ENCODE peak calls at places on chromosomes 11 and 22, in eight cellular contexts. One of them, this sample, is unnamed.

GRCh38 chr11:94861306-94861845 is 93.2 kb downstream of the AMOTL1 start:
- DNase-seq in heart right ventricle: no peak
- DNase-seq in lung: no peak
- DNase-seq in DMS153: no peak
- DNase-seq in activated CD4-positive, alpha-beta T cell treated with anti-CD3 and anti-CD28 coated beads for 24 hours: no peak
- DNase-seq in CD8-positive, alpha-beta T cell: no peak
- DNase-seq in aorta: no peak
- DNase-seq in HCT116: no peak
- DNase-seq in this sample: no peak

GRCh38 chr11:18427240-18427639 is 15.1 kb downstream of the LDHC start:
- DNase-seq in heart right ventricle: no peak
- DNase-seq in lung: no peak
- DNase-seq in DMS153: no peak
- DNase-seq in activated CD4-positive, alpha-beta T cell treated with anti-CD3 and anti-CD28 coated beads for 24 hours: no peak
- DNase-seq in CD8-positive, alpha-beta T cell: no peak
- DNase-seq in aorta: no peak
- DNase-seq in HCT116: no peak
- DNase-seq in this sample: no peak

GRCh38 chr11:118907749-118908106 is 18.0 kb downstream of the BCL9L start:
- DNase-seq in heart right ventricle: no peak
- DNase-seq in lung: no peak
- DNase-seq in DMS153: no peak
- DNase-seq in activated CD4-positive, alpha-beta T cell treated with anti-CD3 and anti-CD28 coated beads for 24 hours: no peak
- DNase-seq in CD8-positive, alpha-beta T cell: no peak
- DNase-seq in aorta: no peak
- DNase-seq in HCT116: no peak
- DNase-seq in this sample: no peak

GRCh38 chr11:88178211-88178610 is 3.0 kb upstream of the RAB38 start:
- DNase-seq in heart right ventricle: no peak
- DNase-seq in lung: no peak
- DNase-seq in DMS153: no peak
- DNase-seq in activated CD4-positive, alpha-beta T cell treated with anti-CD3 and anti-CD28 coated beads for 24 hours: no peak
- DNase-seq in CD8-positive, alpha-beta T cell: no peak
- DNase-seq in aorta: no peak
- DNase-seq in HCT116: no peak
- DNase-seq in this sample: no peak

GRCh38 chr11:117279711-117280376 is 11.3 kb upstream of the BACE1-AS start:
- DNase-seq in heart right ventricle: no peak
- DNase-seq in lung: no peak
- DNase-seq in DMS153: no peak
- DNase-seq in activated CD4-positive, alpha-beta T cell treated with anti-CD3 and anti-CD28 coated beads for 24 hours: no peak
- DNase-seq in CD8-positive, alpha-beta T cell: no peak
- DNase-seq in aorta: no peak
- DNase-seq in HCT116: no peak
- DNase-seq in this sample: no peak

GRCh38 chr11:75668508-75669297 is at the start of gene MAP6:
- DNase-seq in heart right ventricle: peak
- DNase-seq in lung: no peak
- DNase-seq in DMS153: peak
- DNase-seq in activated CD4-positive, alpha-beta T cell treated with anti-CD3 and anti-CD28 coated beads for 24 hours: no peak
- DNase-seq in CD8-positive, alpha-beta T cell: no peak
- DNase-seq in aorta: peak
- DNase-seq in HCT116: no peak
- DNase-seq in this sample: no peak

GRCh38 chr11:80613630-80614029 is 1172.8 kb upstream of the TENM4 start:
- DNase-seq in heart right ventricle: no peak
- DNase-seq in lung: no peak
- DNase-seq in DMS153: no peak
- DNase-seq in activated CD4-positive, alpha-beta T cell treated with anti-CD3 and anti-CD28 coated beads for 24 hours: no peak
- DNase-seq in CD8-positive, alpha-beta T cell: no peak
- DNase-seq in aorta: no peak
- DNase-seq in HCT116: no peak
- DNase-seq in this sample: no peak

GRCh38 chr11:2212411-2213251 is 41.0 kb upstream of the TH start:
- DNase-seq in heart right ventricle: no peak
- DNase-seq in lung: no peak
- DNase-seq in DMS153: no peak
- DNase-seq in activated CD4-positive, alpha-beta T cell treated with anti-CD3 and anti-CD28 coated beads for 24 hours: no peak
- DNase-seq in CD8-positive, alpha-beta T cell: peak
- DNase-seq in aorta: no peak
- DNase-seq in HCT116: no peak
- DNase-seq in this sample: no peak

GRCh38 chr11:10908215-10908990 is 50.5 kb upstream of the ZBED5 start:
- DNase-seq in heart right ventricle: no peak
- DNase-seq in lung: no peak
- DNase-seq in DMS153: no peak
- DNase-seq in activated CD4-positive, alpha-beta T cell treated with anti-CD3 and anti-CD28 coated beads for 24 hours: no peak
- DNase-seq in CD8-positive, alpha-beta T cell: no peak
- DNase-seq in aorta: no peak
- DNase-seq in HCT116: no peak
- DNase-seq in this sample: no peak

GRCh38 chr11:116513894-116514293 is 258.9 kb downstream of the BUD13 start:
- DNase-seq in heart right ventricle: peak
- DNase-seq in lung: no peak
- DNase-seq in DMS153: no peak
- DNase-seq in activated CD4-positive, alpha-beta T cell treated with anti-CD3 and anti-CD28 coated beads for 24 hours: no peak
- DNase-seq in CD8-positive, alpha-beta T cell: no peak
- DNase-seq in aorta: peak
- DNase-seq in HCT116: peak
- DNase-seq in this sample: no peak

GRCh38 chr22:42717197-42717967 is 3.3 kb downstream of the A4GALT start:
- DNase-seq in heart right ventricle: no peak
- DNase-seq in lung: no peak
- DNase-seq in DMS153: peak
- DNase-seq in activated CD4-positive, alpha-beta T cell treated with anti-CD3 and anti-CD28 coated beads for 24 hours: no peak
- DNase-seq in CD8-positive, alpha-beta T cell: no peak
- DNase-seq in aorta: no peak
- DNase-seq in HCT116: no peak
- DNase-seq in this sample: no peak

GRCh38 chr22:47259049-47259448 is 496.6 kb downstream of the TBC1D22A start:
- DNase-seq in heart right ventricle: no peak
- DNase-seq in lung: no peak
- DNase-seq in DMS153: no peak
- DNase-seq in activated CD4-positive, alpha-beta T cell treated with anti-CD3 and anti-CD28 coated beads for 24 hours: no peak
- DNase-seq in CD8-positive, alpha-beta T cell: no peak
- DNase-seq in aorta: no peak
- DNase-seq in HCT116: no peak
- DNase-seq in this sample: no peak

GRCh38 chr11:62373464-62374110 is 36.3 kb downstream of the ASRGL1 start:
- DNase-seq in heart right ventricle: no peak
- DNase-seq in lung: no peak
- DNase-seq in DMS153: no peak
- DNase-seq in activated CD4-positive, alpha-beta T cell treated with anti-CD3 and anti-CD28 coated beads for 24 hours: no peak
- DNase-seq in CD8-positive, alpha-beta T cell: no peak
- DNase-seq in aorta: no peak
- DNase-seq in HCT116: no peak
- DNase-seq in this sample: no peak

GRCh38 chr11:62108971-62109391 is 14.8 kb upstream of the INCENP start:
- DNase-seq in heart right ventricle: no peak
- DNase-seq in lung: no peak
- DNase-seq in DMS153: no peak
- DNase-seq in activated CD4-positive, alpha-beta T cell treated with anti-CD3 and anti-CD28 coated beads for 24 hours: no peak
- DNase-seq in CD8-positive, alpha-beta T cell: no peak
- DNase-seq in aorta: no peak
- DNase-seq in HCT116: no peak
- DNase-seq in this sample: no peak

GRCh38 chr11:100671471-100671870 is 15.6 kb upstream of the ARHGAP42 start:
- DNase-seq in heart right ventricle: no peak
- DNase-seq in lung: no peak
- DNase-seq in DMS153: no peak
- DNase-seq in activated CD4-positive, alpha-beta T cell treated with anti-CD3 and anti-CD28 coated beads for 24 hours: no peak
- DNase-seq in CD8-positive, alpha-beta T cell: no peak
- DNase-seq in aorta: no peak
- DNase-seq in HCT116: no peak
- DNase-seq in this sample: no peak

GRCh38 chr22:33850724-33851123 is 69.6 kb downstream of the LARGE1 start:
- DNase-seq in heart right ventricle: no peak
- DNase-seq in lung: no peak
- DNase-seq in DMS153: no peak
- DNase-seq in activated CD4-positive, alpha-beta T cell treated with anti-CD3 and anti-CD28 coated beads for 24 hours: no peak
- DNase-seq in CD8-positive, alpha-beta T cell: no peak
- DNase-seq in aorta: no peak
- DNase-seq in HCT116: no peak
- DNase-seq in this sample: no peak

GRCh38 chr11:8268530-8269461 is 5.1 kb upstream of the LMO1 start:
- DNase-seq in heart right ventricle: no peak
- DNase-seq in lung: no peak
- DNase-seq in DMS153: no peak
- DNase-seq in activated CD4-positive, alpha-beta T cell treated with anti-CD3 and anti-CD28 coated beads for 24 hours: no peak
- DNase-seq in CD8-positive, alpha-beta T cell: no peak
- DNase-seq in aorta: no peak
- DNase-seq in HCT116: no peak
- DNase-seq in this sample: no peak

GRCh38 chr11:86644291-86644690 is 28.1 kb downstream of the ME3 start:
- DNase-seq in heart right ventricle: no peak
- DNase-seq in lung: no peak
- DNase-seq in DMS153: no peak
- DNase-seq in activated CD4-positive, alpha-beta T cell treated with anti-CD3 and anti-CD28 coated beads for 24 hours: no peak
- DNase-seq in CD8-positive, alpha-beta T cell: no peak
- DNase-seq in aorta: no peak
- DNase-seq in HCT116: no peak
- DNase-seq in this sample: no peak

GRCh38 chr22:40418366-40419201 is 48.2 kb downstream of the SGSM3 start:
- DNase-seq in heart right ventricle: no peak
- DNase-seq in lung: no peak
- DNase-seq in DMS153: no peak
- DNase-seq in activated CD4-positive, alpha-beta T cell treated with anti-CD3 and anti-CD28 coated beads for 24 hours: no peak
- DNase-seq in CD8-positive, alpha-beta T cell: no peak
- DNase-seq in aorta: no peak
- DNase-seq in HCT116: no peak
- DNase-seq in this sample: no peak

GRCh38 chr11:65213322-65214211 is 31.8 kb downstream of the CAPN1 start:
- DNase-seq in heart right ventricle: no peak
- DNase-seq in lung: no peak
- DNase-seq in DMS153: no peak
- DNase-seq in activated CD4-positive, alpha-beta T cell treated with anti-CD3 and anti-CD28 coated beads for 24 hours: no peak
- DNase-seq in CD8-positive, alpha-beta T cell: no peak
- DNase-seq in aorta: no peak
- DNase-seq in HCT116: no peak
- DNase-seq in this sample: no peak